ENCODE peak calls at places on chromosome 13, in five cellular contexts. One of them, this sample, is unnamed.

GRCh38 chr13:32041429-32041828 is 9.9 kb downstream of the FRY start:
- DNase-seq in brain microvascular endothelial cell: no peak
- DNase-seq in uterus: no peak
- DNase-seq in glutamatergic neuron: no peak
- DNase-seq in astrocyte of the cerebellum: no peak
- DNase-seq in this sample: no peak

GRCh38 chr13:21326155-21327030 is 132.7 kb downstream of the ZDHHC20 start:
- DNase-seq in astrocyte of the cerebellum: peak
- DNase-seq in glutamatergic neuron: peak
- DNase-seq in uterus: peak
- DNase-seq in brain microvascular endothelial cell: peak
- DNase-seq in this sample: peak

GRCh38 chr13:48437381-48437780 is 24.5 kb upstream of the LPAR6 start:
- DNase-seq in uterus: peak
- DNase-seq in astrocyte of the cerebellum: peak
- DNase-seq in glutamatergic neuron: no peak
- DNase-seq in brain microvascular endothelial cell: peak
- DNase-seq in this sample: no peak

GRCh38 chr13:114101831-114102520 is 30.4 kb downstream of the RASA3 start:
- DNase-seq in brain microvascular endothelial cell: no peak
- DNase-seq in glutamatergic neuron: no peak
- DNase-seq in astrocyte of the cerebellum: no peak
- DNase-seq in uterus: peak
- DNase-seq in this sample: peak

GRCh38 chr13:36158606-36159005 is 27.4 kb upstream of the DCLK1 start:
- DNase-seq in astrocyte of the cerebellum: peak
- DNase-seq in uterus: no peak
- DNase-seq in glutamatergic neuron: no peak
- DNase-seq in brain microvascular endothelial cell: no peak
- DNase-seq in this sample: no peak

GRCh38 chr13:51619614-51620013 is 35.4 kb downstream of the WDFY2 start:
- DNase-seq in uterus: no peak
- DNase-seq in astrocyte of the cerebellum: peak
- DNase-seq in brain microvascular endothelial cell: peak
- DNase-seq in glutamatergic neuron: no peak
- DNase-seq in this sample: no peak

GRCh38 chr13:26486550-26486949 is 70.9 kb upstream of the WASF3 start:
- DNase-seq in astrocyte of the cerebellum: no peak
- DNase-seq in uterus: peak
- DNase-seq in brain microvascular endothelial cell: no peak
- DNase-seq in glutamatergic neuron: no peak
- DNase-seq in this sample: no peak

GRCh38 chr13:27449081-27449603 is 1.2 kb downstream of the MTIF3 start:
- DNase-seq in astrocyte of the cerebellum: no peak
- DNase-seq in glutamatergic neuron: no peak
- DNase-seq in uterus: peak
- DNase-seq in brain microvascular endothelial cell: no peak
- DNase-seq in this sample: no peak

GRCh38 chr13:20231839-20232555 is at the start of gene GJB6:
- DNase-seq in uterus: no peak
- DNase-seq in glutamatergic neuron: peak
- DNase-seq in astrocyte of the cerebellum: no peak
- DNase-seq in brain microvascular endothelial cell: no peak
- DNase-seq in this sample: peak

GRCh38 chr13:75550159-75550567 is 572 bp downstream of the UCHL3 start:
- DNase-seq in glutamatergic neuron: no peak
- DNase-seq in astrocyte of the cerebellum: peak
- DNase-seq in uterus: peak
- DNase-seq in brain microvascular endothelial cell: peak
- DNase-seq in this sample: peak

GRCh38 chr13:20566424-20566916 is 487 bp upstream of the IFT88 start:
- DNase-seq in astrocyte of the cerebellum: peak
- DNase-seq in brain microvascular endothelial cell: peak
- DNase-seq in glutamatergic neuron: no peak
- DNase-seq in uterus: peak
- DNase-seq in this sample: no peak

GRCh38 chr13:112657850-112658445 is 31.9 kb upstream of the ATP11A start:
- DNase-seq in astrocyte of the cerebellum: peak
- DNase-seq in glutamatergic neuron: no peak
- DNase-seq in brain microvascular endothelial cell: peak
- DNase-seq in uterus: peak
- DNase-seq in this sample: no peak

GRCh38 chr13:103062079-103062478 is 4.1 kb downstream of the SLC10A2 start:
- DNase-seq in astrocyte of the cerebellum: no peak
- DNase-seq in glutamatergic neuron: no peak
- DNase-seq in uterus: no peak
- DNase-seq in brain microvascular endothelial cell: no peak
- DNase-seq in this sample: no peak

GRCh38 chr13:37617162-37617561 is 18.6 kb upstream of the POSTN start:
- DNase-seq in uterus: no peak
- DNase-seq in brain microvascular endothelial cell: peak
- DNase-seq in glutamatergic neuron: no peak
- DNase-seq in astrocyte of the cerebellum: peak
- DNase-seq in this sample: no peak

GRCh38 chr13:86653009-86653408 is 853.8 kb upstream of the SLITRK6 start:
- DNase-seq in uterus: no peak
- DNase-seq in glutamatergic neuron: no peak
- DNase-seq in astrocyte of the cerebellum: no peak
- DNase-seq in brain microvascular endothelial cell: no peak
- DNase-seq in this sample: no peak

GRCh38 chr13:59715591-59715990 is 448.1 kb downstream of the DIAPH3 start:
- DNase-seq in astrocyte of the cerebellum: no peak
- DNase-seq in brain microvascular endothelial cell: no peak
- DNase-seq in glutamatergic neuron: no peak
- DNase-seq in uterus: no peak
- DNase-seq in this sample: no peak

GRCh38 chr13:39655041-39655568 is 357 bp upstream of the COG6 start:
- DNase-seq in uterus: no peak
- DNase-seq in astrocyte of the cerebellum: no peak
- DNase-seq in brain microvascular endothelial cell: no peak
- DNase-seq in glutamatergic neuron: no peak
- DNase-seq in this sample: no peak

GRCh38 chr13:24270639-24271131 is 38.7 kb upstream of the C1QTNF9 start:
- DNase-seq in uterus: peak
- DNase-seq in astrocyte of the cerebellum: no peak
- DNase-seq in glutamatergic neuron: peak
- DNase-seq in brain microvascular endothelial cell: peak
- DNase-seq in this sample: no peak

GRCh38 chr13:58994778-58995177 is 1169.0 kb downstream of the DIAPH3 start:
- DNase-seq in glutamatergic neuron: no peak
- DNase-seq in brain microvascular endothelial cell: no peak
- DNase-seq in uterus: no peak
- DNase-seq in astrocyte of the cerebellum: no peak
- DNase-seq in this sample: no peak

GRCh38 chr13:24688111-24688510 is 7.9 kb downstream of the ATP12A start:
- DNase-seq in brain microvascular endothelial cell: no peak
- DNase-seq in astrocyte of the cerebellum: no peak
- DNase-seq in uterus: no peak
- DNase-seq in glutamatergic neuron: no peak
- DNase-seq in this sample: no peak

DNA sequence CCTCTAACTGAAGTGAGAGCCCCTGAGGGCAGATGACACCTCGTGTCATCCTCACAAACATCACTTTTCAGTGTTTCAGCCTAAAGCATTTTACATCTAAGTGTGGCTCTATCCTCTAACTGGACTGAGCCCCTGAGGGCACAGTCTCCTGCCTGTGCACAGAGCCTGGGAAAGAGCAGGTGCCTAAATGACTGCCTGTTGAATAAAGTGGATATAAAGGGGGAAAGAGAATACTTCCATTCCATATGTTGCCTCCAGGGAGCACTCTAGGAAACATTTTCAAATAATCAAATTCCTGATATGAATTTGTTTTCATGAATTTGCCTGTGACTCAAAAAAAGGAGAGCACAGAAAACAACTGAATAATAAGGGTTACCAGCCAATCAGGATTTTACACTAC is 32.2 kb downstream of the CNMD start:
- DNase-seq in astrocyte of the cerebellum: no peak
- DNase-seq in glutamatergic neuron: peak
- DNase-seq in brain microvascular endothelial cell: no peak
- DNase-seq in uterus: no peak
- DNase-seq in this sample: no peak
- TF ChIP-seq CTCF in astrocyte of the cerebellum: no peak
- TF ChIP-seq CTCF in glutamatergic neuron: no peak
- TF ChIP-seq CTCF in brain microvascular endothelial cell: no peak
- TF ChIP-seq CTCF in uterus: no peak
- TF ChIP-seq CTCF in this sample: peak

GRCh38 chr13:29423050-29423449 is 172.4 kb downstream of the SLC7A1 start:
- DNase-seq in uterus: no peak
- DNase-seq in brain microvascular endothelial cell: no peak
- DNase-seq in astrocyte of the cerebellum: no peak
- DNase-seq in glutamatergic neuron: no peak
- DNase-seq in this sample: no peak

GRCh38 chr13:29422015-29422414 is 173.5 kb downstream of the SLC7A1 start:
- DNase-seq in astrocyte of the cerebellum: no peak
- DNase-seq in uterus: no peak
- DNase-seq in brain microvascular endothelial cell: no peak
- DNase-seq in glutamatergic neuron: no peak
- DNase-seq in this sample: no peak

GRCh38 chr13:29418026-29418425 is 177.5 kb downstream of the SLC7A1 start:
- DNase-seq in glutamatergic neuron: no peak
- DNase-seq in astrocyte of the cerebellum: no peak
- DNase-seq in uterus: no peak
- DNase-seq in brain microvascular endothelial cell: no peak
- DNase-seq in this sample: no peak
- TF ChIP-seq CTCF in glutamatergic neuron: peak
- TF ChIP-seq CTCF in astrocyte of the cerebellum: no peak
- TF ChIP-seq CTCF in uterus: no peak
- TF ChIP-seq CTCF in brain microvascular endothelial cell: peak
- TF ChIP-seq CTCF in this sample: peak

GRCh38 chr13:28530729-28531194 is 35.8 kb upstream of the FLT1 start:
- DNase-seq in uterus: no peak
- DNase-seq in brain microvascular endothelial cell: no peak
- DNase-seq in glutamatergic neuron: no peak
- DNase-seq in astrocyte of the cerebellum: no peak
- DNase-seq in this sample: no peak

GRCh38 chr13:28532226-28533048 is 37.5 kb upstream of the FLT1 start:
- DNase-seq in glutamatergic neuron: peak
- DNase-seq in brain microvascular endothelial cell: no peak
- DNase-seq in astrocyte of the cerebellum: no peak
- DNase-seq in uterus: no peak
- DNase-seq in this sample: peak

GRCh38 chr13:28531195-28531955 is 36.4 kb upstream of the FLT1 start:
- DNase-seq in brain microvascular endothelial cell: peak
- DNase-seq in astrocyte of the cerebellum: no peak
- DNase-seq in glutamatergic neuron: peak
- DNase-seq in uterus: peak
- DNase-seq in this sample: peak

GRCh38 chr13:28533049-28533436 is 38.1 kb upstream of the FLT1 start:
- DNase-seq in uterus: no peak
- DNase-seq in brain microvascular endothelial cell: no peak
- DNase-seq in glutamatergic neuron: no peak
- DNase-seq in astrocyte of the cerebellum: no peak
- DNase-seq in this sample: no peak

GRCh38 chr13:28531956-28532225 is 37.0 kb upstream of the FLT1 start:
- DNase-seq in astrocyte of the cerebellum: no peak
- DNase-seq in uterus: no peak
- DNase-seq in brain microvascular endothelial cell: no peak
- DNase-seq in glutamatergic neuron: no peak
- DNase-seq in this sample: no peak
- TF ChIP-seq CTCF in astrocyte of the cerebellum: no peak
- TF ChIP-seq CTCF in uterus: no peak
- TF ChIP-seq CTCF in brain microvascular endothelial cell: no peak
- TF ChIP-seq CTCF in glutamatergic neuron: no peak
- TF ChIP-seq CTCF in this sample: no peak

DNA sequence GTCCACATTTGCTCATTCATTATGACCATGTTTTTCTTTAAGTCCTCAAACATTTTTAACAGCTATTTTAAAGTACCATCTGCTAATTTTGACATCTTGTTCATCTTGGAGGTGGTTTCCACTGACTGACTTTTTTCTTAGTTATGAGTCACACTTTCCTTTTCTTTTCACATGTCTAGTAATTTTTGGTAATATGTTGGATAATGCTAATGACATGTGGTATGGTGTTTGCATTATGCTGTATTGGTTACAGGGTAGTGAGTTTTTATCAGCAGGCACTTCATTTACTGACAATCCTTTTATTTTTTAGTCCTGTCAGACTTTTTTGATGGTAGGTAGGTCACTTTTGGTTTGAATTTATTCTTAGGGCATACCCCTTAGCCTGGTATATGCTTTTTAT is 15.4 kb upstream of the ESD start:
- DNase-seq in uterus: no peak
- DNase-seq in glutamatergic neuron: no peak
- DNase-seq in brain microvascular endothelial cell: no peak
- DNase-seq in astrocyte of the cerebellum: no peak
- DNase-seq in this sample: no peak
- TF ChIP-seq CTCF in uterus: no peak
- TF ChIP-seq CTCF in glutamatergic neuron: no peak
- TF ChIP-seq CTCF in brain microvascular endothelial cell: no peak
- TF ChIP-seq CTCF in astrocyte of the cerebellum: no peak
- TF ChIP-seq CTCF in this sample: no peak

DNA sequence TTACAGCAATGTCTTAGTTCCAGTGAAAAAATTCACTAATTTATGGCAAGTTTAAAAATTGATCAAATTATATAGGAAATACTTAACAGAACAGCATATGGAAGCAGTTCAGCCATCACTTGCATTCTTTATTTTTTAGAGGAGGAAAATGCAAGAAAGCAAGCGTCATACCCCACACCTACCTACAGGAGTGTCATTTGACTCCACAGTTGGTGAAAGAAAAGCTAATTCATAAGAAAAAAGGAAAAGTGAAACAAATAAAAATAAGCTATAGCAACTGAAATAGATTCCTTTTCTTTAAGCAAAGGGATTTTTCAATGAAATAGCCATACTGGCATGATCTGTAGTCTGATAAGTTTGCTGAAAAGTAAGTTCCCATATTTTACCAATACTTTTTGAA is 111.0 kb downstream of the DOCK9 start:
- DNase-seq in brain microvascular endothelial cell: no peak
- DNase-seq in astrocyte of the cerebellum: no peak
- DNase-seq in uterus: no peak
- DNase-seq in glutamatergic neuron: no peak
- DNase-seq in this sample: no peak
- TF ChIP-seq CTCF in brain microvascular endothelial cell: peak
- TF ChIP-seq CTCF in astrocyte of the cerebellum: peak
- TF ChIP-seq CTCF in uterus: no peak
- TF ChIP-seq CTCF in glutamatergic neuron: peak
- TF ChIP-seq CTCF in this sample: no peak

This sample was measured in nephron progenitor cell.